ENCODE peak calls at places on chromosomes 7 and 10, in six cellular contexts. One of them, this sample, is unnamed.

GRCh38 chr7:6375346-6376101 is 72.2 kb downstream of the DAGLB start:
- DNase-seq in astrocyte of the spinal cord: peak; percentile 57
- DNase-seq in CD8-positive, alpha-beta T cell: no peak
- DNase-seq in mammary epithelial cell: peak; percentile 41
- DNase-seq in HepG2: no peak
- DNase-seq in AG10803: peak; percentile 26
- DNase-seq in this sample: peak; percentile 16

GRCh38 chr7:29228289-29229011 is 33.9 kb downstream of the CHN2 start:
- DNase-seq in astrocyte of the spinal cord: no peak
- DNase-seq in CD8-positive, alpha-beta T cell: no peak
- DNase-seq in mammary epithelial cell: no peak
- DNase-seq in HepG2: peak; percentile 92
- DNase-seq in AG10803: no peak
- DNase-seq in this sample: no peak

GRCh38 chr7:112023786-112024185 is 182.4 kb downstream of the DOCK4 start:
- DNase-seq in astrocyte of the spinal cord: no peak
- DNase-seq in CD8-positive, alpha-beta T cell: no peak
- DNase-seq in mammary epithelial cell: no peak
- DNase-seq in HepG2: no peak
- DNase-seq in AG10803: no peak
- DNase-seq in this sample: no peak

GRCh38 chr10:103614511-103615158 is 121.1 kb downstream of the NEURL1 start:
- DNase-seq in astrocyte of the spinal cord: no peak
- DNase-seq in CD8-positive, alpha-beta T cell: no peak
- DNase-seq in mammary epithelial cell: no peak
- DNase-seq in HepG2: no peak
- DNase-seq in AG10803: peak; percentile 29
- DNase-seq in this sample: no peak

GRCh38 chr7:103446046-103446520 is at the start of gene SLC26A5:
- DNase-seq in astrocyte of the spinal cord: no peak
- DNase-seq in CD8-positive, alpha-beta T cell: no peak
- DNase-seq in mammary epithelial cell: peak; percentile 41
- DNase-seq in HepG2: no peak
- DNase-seq in AG10803: no peak
- DNase-seq in this sample: no peak

GRCh38 chr7:50037106-50037505 is 55.9 kb downstream of the ZPBP start:
- DNase-seq in astrocyte of the spinal cord: no peak
- DNase-seq in CD8-positive, alpha-beta T cell: no peak
- DNase-seq in mammary epithelial cell: no peak
- DNase-seq in HepG2: no peak
- DNase-seq in AG10803: no peak
- DNase-seq in this sample: no peak

GRCh38 chr10:95247200-95247880 is 43.5 kb downstream of the PDLIM1 start:
- DNase-seq in astrocyte of the spinal cord: peak; percentile 74
- DNase-seq in CD8-positive, alpha-beta T cell: no peak
- DNase-seq in mammary epithelial cell: peak; percentile 42
- DNase-seq in HepG2: peak; percentile 28
- DNase-seq in AG10803: peak; percentile 88
- DNase-seq in this sample: no peak

GRCh38 chr7:29453022-29453421 is 110.6 kb upstream of the PRR15 start:
- DNase-seq in astrocyte of the spinal cord: no peak
- DNase-seq in CD8-positive, alpha-beta T cell: no peak
- DNase-seq in mammary epithelial cell: no peak
- DNase-seq in HepG2: no peak
- DNase-seq in AG10803: no peak
- DNase-seq in this sample: no peak

GRCh38 chr10:103470755-103471653 is 8.0 kb downstream of the CALHM3 start:
- DNase-seq in astrocyte of the spinal cord: no peak
- DNase-seq in CD8-positive, alpha-beta T cell: peak; percentile 71
- DNase-seq in mammary epithelial cell: no peak
- DNase-seq in HepG2: no peak
- DNase-seq in AG10803: no peak
- DNase-seq in this sample: no peak

GRCh38 chr10:43395571-43396060 is 13.4 kb downstream of the HNRNPF start:
- DNase-seq in astrocyte of the spinal cord: peak; percentile 31
- DNase-seq in CD8-positive, alpha-beta T cell: peak; percentile 8
- DNase-seq in mammary epithelial cell: no peak
- DNase-seq in HepG2: no peak
- DNase-seq in AG10803: no peak
- DNase-seq in this sample: no peak
- H3K4me3 ChIP-seq in astrocyte of the spinal cord: peak overlapping the region; percentile 64
- H3K4me3 ChIP-seq in CD8-positive, alpha-beta T cell: peak overlapping the region; percentile 51
- H3K4me3 ChIP-seq in mammary epithelial cell: peak overlapping the region; percentile 69
- H3K4me3 ChIP-seq in HepG2: peak overlapping the region; percentile 82
- H3K4me3 ChIP-seq in AG10803: peak overlapping the region; percentile 62
- H3K4me3 ChIP-seq in this sample: peak overlapping the region; percentile 61

GRCh38 chr10:52780391-52781155 is 8.0 kb upstream of the MBL2 start:
- DNase-seq in astrocyte of the spinal cord: no peak
- DNase-seq in CD8-positive, alpha-beta T cell: no peak
- DNase-seq in mammary epithelial cell: no peak
- DNase-seq in HepG2: no peak
- DNase-seq in AG10803: no peak
- DNase-seq in this sample: no peak
- TF ChIP-seq CTCF in astrocyte of the spinal cord: no peak
- TF ChIP-seq CTCF in CD8-positive, alpha-beta T cell: no peak
- TF ChIP-seq CTCF in mammary epithelial cell: no peak
- TF ChIP-seq CTCF in HepG2: no peak
- TF ChIP-seq CTCF in AG10803: no peak
- TF ChIP-seq CTCF in this sample: no peak

GRCh38 chr10:111656066-111656465 is 527.5 kb downstream of the GPAM start:
- DNase-seq in astrocyte of the spinal cord: no peak
- DNase-seq in CD8-positive, alpha-beta T cell: no peak
- DNase-seq in mammary epithelial cell: no peak
- DNase-seq in HepG2: no peak
- DNase-seq in AG10803: peak; percentile 26
- DNase-seq in this sample: no peak
- H3K4me3 ChIP-seq in astrocyte of the spinal cord: no peak overlapping the region
- H3K4me3 ChIP-seq in CD8-positive, alpha-beta T cell: no peak overlapping the region
- H3K4me3 ChIP-seq in mammary epithelial cell: no peak overlapping the region
- H3K4me3 ChIP-seq in HepG2: no peak overlapping the region
- H3K4me3 ChIP-seq in AG10803: no peak overlapping the region
- H3K4me3 ChIP-seq in this sample: no peak overlapping the region

GRCh38 chr10:35216303-35216905 is 89.8 kb downstream of the CREM start:
- DNase-seq in astrocyte of the spinal cord: peak; percentile 22
- DNase-seq in CD8-positive, alpha-beta T cell: peak; percentile 17
- DNase-seq in mammary epithelial cell: peak; percentile 35
- DNase-seq in HepG2: peak; percentile 29
- DNase-seq in AG10803: no peak
- DNase-seq in this sample: no peak

GRCh38 chr10:35219906-35220890 is 93.6 kb downstream of the CREM start:
- DNase-seq in astrocyte of the spinal cord: peak; percentile 66
- DNase-seq in CD8-positive, alpha-beta T cell: no peak
- DNase-seq in mammary epithelial cell: no peak
- DNase-seq in HepG2: peak; percentile 52
- DNase-seq in AG10803: no peak
- DNase-seq in this sample: peak; percentile 85

GRCh38 chr10:35217458-35217857 is 90.8 kb downstream of the CREM start:
- DNase-seq in astrocyte of the spinal cord: no peak
- DNase-seq in CD8-positive, alpha-beta T cell: no peak
- DNase-seq in mammary epithelial cell: no peak
- DNase-seq in HepG2: no peak
- DNase-seq in AG10803: no peak
- DNase-seq in this sample: no peak

GRCh38 chr10:35219292-35219691 is 92.6 kb downstream of the CREM start:
- DNase-seq in astrocyte of the spinal cord: no peak
- DNase-seq in CD8-positive, alpha-beta T cell: no peak
- DNase-seq in mammary epithelial cell: no peak
- DNase-seq in HepG2: no peak
- DNase-seq in AG10803: no peak
- DNase-seq in this sample: no peak

GRCh38 chr10:35218339-35218955 is 91.8 kb downstream of the CREM start:
- DNase-seq in astrocyte of the spinal cord: peak; percentile 90
- DNase-seq in CD8-positive, alpha-beta T cell: peak; percentile 75
- DNase-seq in mammary epithelial cell: peak; percentile 65
- DNase-seq in HepG2: peak; percentile 77
- DNase-seq in AG10803: peak; percentile 88
- DNase-seq in this sample: peak; percentile 92
- TF ChIP-seq CTCF in astrocyte of the spinal cord: peak; percentile 73
- TF ChIP-seq CTCF in CD8-positive, alpha-beta T cell: peak; percentile 73
- TF ChIP-seq CTCF in mammary epithelial cell: peak; percentile 77
- TF ChIP-seq CTCF in HepG2: peak; percentile 83
- TF ChIP-seq CTCF in AG10803: peak; percentile 82
- TF ChIP-seq CTCF in this sample: peak; percentile 73

DNA sequence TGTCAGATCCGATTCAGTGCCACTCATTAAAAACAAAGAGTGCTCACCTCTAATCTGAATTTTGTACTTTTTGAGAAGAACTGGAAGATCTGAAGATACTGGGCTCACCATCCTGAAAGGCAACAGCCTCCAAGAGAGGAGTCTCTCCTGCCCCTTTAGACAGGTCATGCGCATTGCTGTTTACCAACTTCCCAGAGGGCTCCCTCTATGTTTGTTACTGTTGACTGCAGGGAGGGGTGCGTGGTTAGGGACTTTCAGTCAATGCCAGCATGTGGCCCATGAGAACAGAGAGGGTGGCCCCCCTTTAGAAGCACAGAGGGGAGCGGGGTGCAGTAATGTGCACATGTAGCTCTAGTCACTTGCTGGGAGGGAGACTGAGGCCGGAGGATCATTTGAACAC is 33.1 kb upstream of the CABCOCO1 start:
- DNase-seq in astrocyte of the spinal cord: no peak
- DNase-seq in CD8-positive, alpha-beta T cell: no peak
- DNase-seq in mammary epithelial cell: no peak
- DNase-seq in HepG2: no peak
- DNase-seq in AG10803: no peak
- DNase-seq in this sample: no peak
- H3K4me3 ChIP-seq in astrocyte of the spinal cord: no peak overlapping the region
- H3K4me3 ChIP-seq in CD8-positive, alpha-beta T cell: no peak overlapping the region
- H3K4me3 ChIP-seq in mammary epithelial cell: no peak overlapping the region
- H3K4me3 ChIP-seq in HepG2: no peak overlapping the region
- H3K4me3 ChIP-seq in AG10803: no peak overlapping the region
- H3K4me3 ChIP-seq in this sample: no peak overlapping the region

DNA sequence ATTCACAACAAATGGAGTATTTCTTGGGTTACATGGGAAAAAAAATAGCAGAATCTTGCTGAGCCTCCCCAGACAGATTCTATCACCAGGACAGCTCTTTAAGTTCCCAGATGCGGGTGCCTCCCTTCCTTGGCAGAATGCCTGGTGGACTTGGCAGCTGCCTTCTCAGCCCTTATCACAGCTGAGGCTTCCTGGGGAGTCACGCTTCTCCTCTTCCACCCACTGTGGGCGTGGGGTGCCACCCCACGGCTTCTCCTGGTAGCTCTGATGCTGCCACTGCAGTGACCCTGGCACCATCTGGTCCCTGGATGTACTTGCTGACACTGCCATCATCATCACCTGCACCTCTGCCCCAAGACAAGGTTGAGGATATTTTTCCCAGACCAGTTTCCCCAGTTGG is 16.2 kb upstream of the NME8 start:
- DNase-seq in astrocyte of the spinal cord: no peak
- DNase-seq in CD8-positive, alpha-beta T cell: no peak
- DNase-seq in mammary epithelial cell: no peak
- DNase-seq in HepG2: no peak
- DNase-seq in AG10803: peak; percentile 4
- DNase-seq in this sample: no peak
- TF ChIP-seq CTCF in astrocyte of the spinal cord: no peak
- TF ChIP-seq CTCF in CD8-positive, alpha-beta T cell: no peak
- TF ChIP-seq CTCF in mammary epithelial cell: no peak
- TF ChIP-seq CTCF in HepG2: no peak
- TF ChIP-seq CTCF in AG10803: no peak
- TF ChIP-seq CTCF in this sample: no peak

GRCh38 chr7:43815373-43815772 is 53.9 kb downstream of the MRPS24 start:
- DNase-seq in astrocyte of the spinal cord: no peak
- DNase-seq in CD8-positive, alpha-beta T cell: no peak
- DNase-seq in mammary epithelial cell: no peak
- DNase-seq in HepG2: no peak
- DNase-seq in AG10803: no peak
- DNase-seq in this sample: no peak
- H3K4me3 ChIP-seq in astrocyte of the spinal cord: no peak overlapping the region
- H3K4me3 ChIP-seq in CD8-positive, alpha-beta T cell: no peak overlapping the region
- H3K4me3 ChIP-seq in mammary epithelial cell: no peak overlapping the region
- H3K4me3 ChIP-seq in HepG2: no peak overlapping the region
- H3K4me3 ChIP-seq in AG10803: no peak overlapping the region
- H3K4me3 ChIP-seq in this sample: no peak overlapping the region

DNA sequence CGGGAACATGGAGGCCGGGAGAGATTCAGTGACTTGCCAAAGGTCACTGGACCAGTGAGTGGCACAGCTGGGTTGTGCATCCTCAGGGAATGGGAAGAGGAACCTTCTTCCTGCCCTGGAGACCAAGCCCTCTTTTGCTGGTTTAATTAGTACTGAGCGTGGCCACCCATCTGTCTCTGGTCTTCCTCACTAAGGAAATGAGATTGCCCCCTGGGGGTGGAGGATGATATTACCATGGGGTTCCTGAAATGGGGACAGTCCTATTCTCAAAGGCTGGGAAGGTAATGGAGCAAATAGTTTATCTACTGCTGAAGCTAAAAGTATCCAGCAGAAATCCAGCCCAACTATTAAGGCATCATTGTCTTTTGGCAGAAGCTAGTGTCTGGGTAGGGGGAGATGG is 98.6 kb upstream of the FGFR2 start:
- DNase-seq in astrocyte of the spinal cord: no peak
- DNase-seq in CD8-positive, alpha-beta T cell: no peak
- DNase-seq in mammary epithelial cell: no peak
- DNase-seq in HepG2: peak; percentile 18
- DNase-seq in AG10803: no peak
- DNase-seq in this sample: no peak
- TF ChIP-seq CTCF in astrocyte of the spinal cord: peak; percentile 38
- TF ChIP-seq CTCF in CD8-positive, alpha-beta T cell: no peak
- TF ChIP-seq CTCF in mammary epithelial cell: peak; percentile 31
- TF ChIP-seq CTCF in HepG2: peak; percentile 45
- TF ChIP-seq CTCF in AG10803: peak; percentile 27
- TF ChIP-seq CTCF in this sample: peak; percentile 26

DNA sequence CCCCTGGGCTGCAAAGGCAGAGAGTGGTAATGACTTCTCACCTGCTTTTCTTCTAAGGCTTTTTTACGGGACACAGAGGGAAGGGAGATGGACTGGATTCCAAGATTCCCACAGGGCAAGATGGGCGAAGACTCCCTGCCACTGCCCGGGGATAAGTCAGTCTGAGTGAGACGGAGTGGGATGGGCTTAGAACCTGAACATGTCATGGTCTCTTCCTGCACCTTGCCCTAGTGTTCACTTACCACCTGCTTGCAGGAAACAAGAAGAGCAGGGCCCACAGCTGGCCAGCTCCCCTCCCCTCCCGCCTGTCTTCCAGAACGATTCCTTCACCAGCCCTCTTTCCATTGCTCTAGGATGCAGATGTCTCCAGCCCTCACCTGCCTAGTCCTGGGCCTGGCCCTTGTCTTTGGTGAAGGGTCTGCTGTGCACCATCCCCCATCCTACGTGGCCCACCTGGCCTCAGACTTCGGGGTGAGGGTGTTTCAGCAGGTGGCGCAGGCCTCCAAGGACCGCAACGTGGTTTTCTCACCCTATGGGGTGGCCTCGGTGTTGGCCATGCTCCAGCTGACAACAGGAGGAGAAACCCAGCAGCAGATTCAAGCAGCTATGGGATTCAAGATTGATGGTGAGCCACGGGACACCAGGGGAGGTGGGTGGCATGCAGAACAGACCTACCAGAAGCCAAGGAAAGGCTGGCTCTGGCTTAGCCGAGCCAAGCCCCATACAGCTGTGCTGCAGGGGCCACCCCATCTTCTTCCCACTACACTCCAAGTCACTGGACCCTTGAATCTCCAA is 1.3 kb downstream of the SERPINE1 start:
- DNase-seq in astrocyte of the spinal cord: peak; percentile 65
- DNase-seq in CD8-positive, alpha-beta T cell: no peak
- DNase-seq in mammary epithelial cell: peak; percentile 40
- DNase-seq in HepG2: no peak
- DNase-seq in AG10803: no peak
- DNase-seq in this sample: no peak
- H3K4me3 ChIP-seq in astrocyte of the spinal cord: peak overlapping the region; percentile 97
- H3K4me3 ChIP-seq in CD8-positive, alpha-beta T cell: no peak overlapping the region
- H3K4me3 ChIP-seq in mammary epithelial cell: peak overlapping the region; percentile 76
- H3K4me3 ChIP-seq in HepG2: peak overlapping the region; percentile 82
- H3K4me3 ChIP-seq in AG10803: peak overlapping the region; percentile 95
- H3K4me3 ChIP-seq in this sample: peak overlapping the region; percentile 61